ENCODE peak calls at places on chromosomes 6 and 20, in four cellular contexts. L, P, X and V are unnamed samples. For H3K9me2 and H3K27me3, the result is how much of the 10 kb centered on the place peaks cover.

GRCh38 chr20:21554376-21554890 is 40.6 kb upstream of the NKX2-2 start:
- DNase-seq in L (no peak), P (no peak), X (no peak), V (no peak)

GRCh38 chr20:8043687-8044278 is 24.2 kb upstream of the TMX4 start:
- DNase-seq in L (peak), P (peak), X (peak), V (peak)

GRCh38 chr6:15956205-15957106 is 172.4 kb upstream of the MYLIP start:
- DNase-seq in L (no peak), P (no peak), X (no peak), V (peak)

GRCh38 chr20:62238569-62239277 is 402 bp downstream of the OSBPL2 start:
- DNase-seq in L (peak), P (no peak), X (peak), V (peak)

GRCh38 chr6:170090561-170090960 is 200.3 kb downstream of the DLL1 start:
- DNase-seq in L (no peak), P (no peak), X (no peak), V (no peak)

GRCh38 chr6:108581237-108581931 is 20.7 kb downstream of the FOXO3 start:
- DNase-seq in L (peak), P (peak), X (peak), V (peak)

GRCh38 chr6:156881687-156882629 is 104.8 kb downstream of the ARID1B start:
- DNase-seq in L (no peak), P (no peak), X (no peak), V (no peak)

GRCh38 chr6:106972500-106972899 is 2.0 kb downstream of the CD24 start:
- DNase-seq in L (no peak), P (peak), X (no peak), V (peak)

GRCh38 chr6:8940356-8940755 is 505.0 kb upstream of the SLC35B3 start:
- DNase-seq in L (no peak), P (no peak), X (no peak), V (no peak)

GRCh38 chr20:43102394-43102793 is 87.3 kb downstream of the PTPRT start:
- DNase-seq in L (no peak), P (peak), X (no peak), V (no peak)

GRCh38 chr20:16589623-16590022 is 16.4 kb upstream of the KIF16B start:
- DNase-seq in L (no peak), P (no peak), X (no peak), V (no peak)

GRCh38 chr6:1894954-1895353 is 285.2 kb downstream of the FOXC1 start:
- DNase-seq in L (peak), P (no peak), X (no peak), V (no peak)

GRCh38 chr6:56222509-56222908 is 24.9 kb downstream of the COL21A1 start:
- DNase-seq in L (no peak), P (no peak), X (peak), V (no peak)

GRCh38 chr6:35445691-35446090 is 6.4 kb upstream of the FANCE start:
- DNase-seq in L (no peak), P (no peak), X (peak), V (no peak)

GRCh38 chr6:37150314-37150713 is 19.6 kb upstream of the PIM1 start:
- DNase-seq in L (no peak), P (no peak), X (no peak), V (no peak)

GRCh38 chr20:38434310-38434741 is 802 bp downstream of the SNHG17 start:
- DNase-seq in L (peak), P (peak), X (peak), V (peak)

GRCh38 chr6:63448229-63448628 is 124.1 kb upstream of the LOC128125822 start:
- DNase-seq in L (no peak), P (no peak), X (no peak), V (no peak)

GRCh38 chr20:62143976-62144825 is 632 bp downstream of the SS18L1 start:
- DNase-seq in L (peak), P (peak), X (peak), V (peak)

GRCh38 chr6:40536442-40536841 is 50.7 kb downstream of the LRFN2 start:
- DNase-seq in L (no peak), P (peak), X (peak), V (peak)

GRCh38 chr20:24443436-24443835 is 26.0 kb upstream of the SYNDIG1 start:
- DNase-seq in L (no peak), P (no peak), X (no peak), V (no peak)

GRCh38 chr20:59104848-59105247 is 58.8 kb upstream of the ZNF831 start:
- DNase-seq in L (no peak), P (no peak), X (no peak), V (no peak)

GRCh38 chr6:111713196-111713705 is 107.6 kb upstream of the TRAF3IP2 start:
- DNase-seq in L (no peak), P (no peak), X (no peak), V (no peak)
- H3K27ac ChIP-seq in L (no peak), P (no peak), X (no peak), V (peak)

GRCh38 chr6:44503471-44503870 is 116.0 kb downstream of the CDC5L start:
- DNase-seq in L (no peak), P (no peak), X (no peak), V (no peak)
- H3K9me2 ChIP-seq in L (under half), P (under half), X (under half), V (under half)

DNA sequence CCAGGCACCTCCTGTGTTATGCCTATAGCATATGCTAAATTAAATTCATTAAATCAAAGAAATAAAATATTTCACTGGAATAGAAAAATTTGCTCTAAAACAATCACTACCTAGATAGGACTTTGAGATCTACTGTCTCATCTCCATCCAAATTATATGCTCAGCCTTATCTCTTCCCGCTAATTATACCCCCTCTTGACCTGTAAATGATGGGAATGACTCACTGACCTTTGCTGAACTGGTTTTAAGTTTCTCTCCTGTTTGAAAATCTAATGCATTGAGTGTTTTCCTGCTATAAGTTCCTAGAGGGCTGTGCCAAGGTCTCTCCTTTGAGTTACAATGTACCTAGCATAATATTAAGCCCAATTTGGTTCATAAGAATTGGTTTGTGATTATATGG is 110.1 kb downstream of the BMP2 start:
- DNase-seq in L (no peak), P (no peak), X (no peak), V (no peak)
- H3K27me3 ChIP-seq in L (under half), P (under half), X (under half), V (under half)

DNA sequence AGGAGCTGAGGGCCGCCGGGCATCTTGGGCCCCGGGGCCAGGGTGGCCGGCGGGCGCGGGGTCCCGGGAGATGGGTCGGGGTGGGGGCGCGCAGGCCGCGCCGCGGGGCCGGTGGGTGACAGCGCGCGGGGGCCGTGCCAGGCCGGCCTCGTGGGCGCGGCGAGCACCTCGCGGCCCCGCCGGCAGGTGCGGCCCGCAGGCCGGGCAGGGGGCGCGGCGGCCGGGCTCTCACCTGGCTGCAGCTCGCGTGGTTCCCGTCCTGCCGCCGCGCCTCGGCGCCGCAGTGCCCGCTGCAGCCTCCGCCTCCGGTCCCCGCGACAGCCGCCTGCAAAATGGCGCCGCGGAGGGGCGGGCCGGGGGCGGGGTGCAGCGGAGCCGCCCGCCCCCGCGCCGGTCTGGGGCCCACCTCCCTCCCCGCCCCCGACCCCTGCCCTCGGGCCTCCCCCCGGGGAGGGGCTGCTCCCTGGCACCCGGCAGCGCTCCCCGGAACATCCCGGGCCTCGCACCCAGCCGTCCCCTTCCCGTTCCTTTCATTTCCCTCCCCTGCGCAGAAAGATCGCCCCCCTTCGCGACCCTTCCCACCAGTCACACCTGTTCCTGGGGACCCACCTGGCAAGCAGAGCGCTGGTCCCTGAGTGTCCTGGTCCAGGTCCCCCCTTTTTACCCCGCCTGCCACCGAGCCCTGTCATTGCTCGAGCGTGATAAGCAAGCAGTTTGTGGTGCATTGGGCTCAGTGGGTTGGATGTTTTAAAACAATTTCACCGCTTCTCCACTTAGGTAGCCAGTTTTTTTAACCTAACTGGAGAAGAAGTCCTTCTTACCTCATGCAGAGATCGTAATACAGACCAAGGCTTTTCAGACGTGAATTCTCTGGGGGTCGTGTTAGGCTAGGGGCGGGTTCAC is at the start of gene SLC23A2:
- DNase-seq in L (peak), P (peak), X (peak), V (peak)
- H3K27ac ChIP-seq in L (peak), P (no peak), X (no peak), V (no peak)

DNA sequence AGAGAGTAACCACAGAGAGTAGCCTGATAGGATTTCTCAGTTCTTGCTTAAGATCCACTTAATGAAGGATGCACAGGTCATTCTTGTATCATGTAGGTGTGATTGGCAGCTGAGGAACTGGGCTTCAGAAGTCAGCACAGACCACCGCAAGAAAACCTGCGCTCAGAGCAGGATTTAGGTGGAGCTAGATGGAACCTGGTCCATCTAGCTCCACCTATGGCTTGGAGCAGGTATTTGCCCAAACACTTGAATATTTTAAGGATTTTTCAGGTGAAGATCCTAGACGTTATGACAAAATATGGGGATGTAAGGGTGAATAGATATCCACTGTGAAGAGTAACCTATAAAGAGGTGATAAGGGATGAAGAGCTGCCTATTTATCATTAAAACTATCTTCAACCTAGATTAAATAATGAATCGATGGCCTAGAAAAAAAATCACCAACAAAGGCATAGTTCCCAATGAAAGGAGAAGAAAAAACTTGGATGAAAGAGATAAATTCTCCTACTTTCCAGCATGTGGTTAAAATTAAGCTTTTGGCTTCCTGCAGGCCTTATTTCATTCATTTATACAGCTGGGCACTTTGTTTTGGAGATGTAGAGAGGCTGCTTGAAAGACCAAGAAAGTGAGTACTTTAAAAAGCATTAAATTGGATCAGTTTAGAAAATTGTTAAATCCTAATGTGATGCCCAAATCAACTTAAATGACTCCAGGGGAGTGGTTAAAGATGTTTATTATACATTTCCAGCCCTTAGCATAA is 778.4 kb upstream of the GJE1 start:
- DNase-seq in L (no peak), P (no peak), X (no peak), V (no peak)
- H3K9me2 ChIP-seq in L (under half), P (under half), X (under half), V (under half)

GRCh38 chr20:46276531-46276930 is 31.8 kb downstream of the CDH22 start:
- DNase-seq in L (no peak), P (no peak), X (peak), V (no peak)

GRCh38 chr20:46272389-46273047 is 35.8 kb downstream of the CDH22 start:
- DNase-seq in L (no peak), P (no peak), X (no peak), V (no peak)

GRCh38 chr20:46273701-46274100 is 34.6 kb downstream of the CDH22 start:
- DNase-seq in L (no peak), P (no peak), X (no peak), V (no peak)

GRCh38 chr20:46277602-46278001 is 30.7 kb downstream of the CDH22 start:
- DNase-seq in L (no peak), P (no peak), X (no peak), V (no peak)

GRCh38 chr20:46275091-46275490 is 33.2 kb downstream of the CDH22 start:
- DNase-seq in L (no peak), P (no peak), X (no peak), V (no peak)
- H3K27me3 ChIP-seq in L (half or more), P (under half), X (under half), V (under half)